ENCODE peak calls at places on chromosome 14, in five cellular contexts. O, C, T, G and Q are unnamed samples.

GRCh38 chr14:99980299-99980698 is 84.9 kb upstream of the EVL start:
- DNase-seq in C (no peak), O (no peak), T (no peak), G (no peak), Q (no peak)

GRCh38 chr14:56745091-56745490 is 65.2 kb downstream of the OTX2 start:
- DNase-seq in T (no peak), C (no peak), O (no peak), G (no peak), Q (no peak)

GRCh38 chr14:22596354-22596879 is 1.7 kb upstream of the ABHD4 start:
- DNase-seq in C (no peak), O (no peak), G (no peak), T (no peak), Q (no peak)

GRCh38 chr14:55274144-55274543 is 2.9 kb downstream of the FBXO34 start:
- DNase-seq in O (no peak), G (no peak), T (no peak), C (no peak), Q (no peak)

GRCh38 chr14:38485011-38485410 is 229.1 kb upstream of the CLEC14A start:
- DNase-seq in O (no peak), C (no peak), T (no peak), G (no peak), Q (no peak)

GRCh38 chr14:100193417-100194357 is 34.2 kb upstream of the DEGS2 start:
- DNase-seq in C (no peak), T (no peak), O (no peak), G (no peak), Q (no peak)

GRCh38 chr14:104882325-104882973 is 17.4 kb downstream of the CEP170B start:
- DNase-seq in G (peak; percentile 36), C (peak; percentile 82), T (no peak), O (no peak), Q (no peak)

GRCh38 chr14:53537421-53538315 is 384.5 kb upstream of the DDHD1 start:
- DNase-seq in C (no peak), G (no peak), O (no peak), T (no peak), Q (no peak)

GRCh38 chr14:93751946-93752660 is 36.2 kb downstream of the PRIMA1 start:
- DNase-seq in O (no peak), T (no peak), C (no peak), G (no peak), Q (no peak)

GRCh38 chr14:93757185-93757584 is 31.1 kb downstream of the PRIMA1 start:
- DNase-seq in O (no peak), C (no peak), G (no peak), T (no peak), Q (no peak)

GRCh38 chr14:93749081-93749430 is 39.2 kb downstream of the PRIMA1 start:
- DNase-seq in C (no peak), G (no peak), T (no peak), O (no peak), Q (no peak)

GRCh38 chr14:93753647-93754046 is 34.6 kb downstream of the PRIMA1 start:
- DNase-seq in G (no peak), C (no peak), T (no peak), O (no peak), Q (no peak)

GRCh38 chr14:93752980-93753561 is 35.2 kb downstream of the PRIMA1 start:
- DNase-seq in C (no peak), O (no peak), T (no peak), G (no peak), Q (no peak)
- H3K4me1 ChIP-seq in C (no peaks in the 10 kb centered on the region), O (peaks cover 13% of the 10 kb centered on the region), T (no peaks in the 10 kb centered on the region), G (no peaks in the 10 kb centered on the region), Q (no peaks in the 10 kb centered on the region)

DNA sequence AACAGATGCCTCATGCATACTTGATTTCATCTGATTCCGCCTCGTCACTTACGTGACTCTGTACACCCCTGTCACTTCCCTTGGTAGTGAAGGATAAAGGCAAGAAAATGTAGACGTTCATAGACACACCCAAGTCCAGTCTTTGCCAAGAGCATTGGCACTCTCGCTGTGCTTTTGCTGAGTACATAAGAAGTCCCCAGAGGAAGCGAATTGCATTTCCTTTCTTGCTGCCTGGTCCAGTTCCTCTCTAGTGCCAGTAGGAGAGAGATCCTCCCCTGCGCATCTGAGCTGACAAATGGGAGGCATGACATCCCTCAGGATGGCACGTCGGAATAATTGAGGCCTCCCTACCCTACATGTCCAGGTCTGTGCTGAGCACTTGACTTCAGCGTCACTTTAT is 21.3 kb upstream of the RIN3 start:
- DNase-seq in O (no peak), G (no peak), C (no peak), T (no peak), Q (no peak)
- H3K27ac ChIP-seq in O (no peak overlapping the region), G (no peak overlapping the region), C (peak overlapping the region; percentile 67), T (no peak overlapping the region), Q (no peak overlapping the region)

GRCh38 chr14:35879654-35880249 is 53.6 kb downstream of the BRMS1L start:
- DNase-seq in G (peak; percentile 18), T (no peak), C (no peak), O (no peak), Q (no peak)
- TF ChIP-seq CTCF in G (peak; percentile 50), T (peak; percentile 58), C (peak; percentile 45), O (peak; percentile 37), Q (no peak)

DNA sequence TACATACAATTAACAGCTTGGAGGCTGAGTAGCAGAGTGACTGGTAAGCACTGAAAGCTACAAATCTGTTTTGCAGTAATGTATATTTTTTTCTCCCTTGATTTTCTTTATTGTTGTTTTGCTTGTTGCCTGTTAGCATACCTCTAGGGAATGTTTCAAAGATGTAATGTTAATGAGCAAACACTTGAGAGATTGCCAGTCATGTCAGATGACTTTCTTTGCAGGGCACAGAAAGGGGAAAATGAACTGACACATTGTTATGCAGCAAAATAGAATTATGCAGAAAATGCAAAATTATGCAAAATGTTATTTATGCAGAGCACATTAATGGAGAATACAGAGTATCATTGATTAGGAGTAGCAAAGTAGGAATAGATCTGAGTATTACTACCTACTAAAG is 138.5 kb downstream of the RPS29 start:
- DNase-seq in G (no peak), C (no peak), O (no peak), T (no peak), Q (no peak)
- H3K4me1 ChIP-seq in G (no peaks in the 10 kb centered on the region), C (no peaks in the 10 kb centered on the region), O (no peaks in the 10 kb centered on the region), T (no peaks in the 10 kb centered on the region), Q (no peaks in the 10 kb centered on the region)

DNA sequence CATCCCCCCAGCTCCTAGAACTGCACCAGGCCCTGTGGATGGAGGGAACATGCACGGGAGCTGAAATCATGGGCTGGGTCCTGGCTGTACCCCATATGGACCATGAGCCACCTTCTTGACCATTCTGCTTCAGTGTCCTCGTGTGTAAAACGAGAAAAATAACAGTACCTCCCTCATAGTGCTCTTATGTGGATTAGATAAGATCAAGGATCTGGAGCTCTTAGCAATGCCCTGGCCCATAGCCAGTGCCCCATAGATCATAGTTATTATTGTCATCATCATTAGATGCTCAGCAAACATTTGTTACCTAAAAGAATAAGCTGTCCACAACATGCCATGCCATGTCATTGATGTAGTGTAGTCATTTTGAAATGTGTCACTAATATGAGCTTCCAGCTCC is 71.3 kb downstream of the SYNE3 start:
- DNase-seq in O (no peak), G (no peak), T (no peak), C (no peak), Q (no peak)
- H3K27ac ChIP-seq in O (no peak overlapping the region), G (no peak overlapping the region), T (no peak overlapping the region), C (no peak overlapping the region), Q (no peak overlapping the region)